ENCODE peak calls at places on chromosomes 2 and 18, in seven cellular contexts. C, G, N, Y, L, E and H are unnamed samples.

GRCh38 chr2:46490521-46491141 is 11.3 kb downstream of the TMEM247 start:
- DNase-seq in C (peak; percentile 26), G (peak; percentile 69), N (no peak), Y (peak; percentile 42), L (peak; percentile 81), E (peak; percentile 16), H (no peak)

GRCh38 chr2:111227716-111228141 is 107.0 kb downstream of the BCL2L11 start:
- DNase-seq in C (peak; percentile 65), G (no peak), N (no peak), Y (no peak), L (no peak), E (no peak), H (peak; percentile 73)

GRCh38 chr2:121164042-121164441 is 121.0 kb downstream of the TFCP2L1 start:
- DNase-seq in C (no peak), G (no peak), N (no peak), Y (no peak), L (no peak), E (no peak), H (no peak)

GRCh38 chr2:148258124-148258523 is 237.2 kb downstream of the MBD5 start:
- DNase-seq in C (no peak), G (no peak), N (no peak), Y (no peak), L (no peak), E (no peak), H (no peak)

GRCh38 chr2:168495524-168495923 is 39.5 kb downstream of the CERS6 start:
- DNase-seq in C (no peak), G (no peak), N (no peak), Y (no peak), L (no peak), E (no peak), H (no peak)

GRCh38 chr2:198296665-198297308 is 492.4 kb downstream of the PLCL1 start:
- DNase-seq in C (peak; percentile 40), G (peak; percentile 46), N (peak; percentile 33), Y (peak; percentile 56), L (no peak), E (peak; percentile 38), H (no peak)

GRCh38 chr2:144683063-144683740 is 163.3 kb upstream of the ZEB2 start:
- DNase-seq in C (no peak), G (no peak), N (no peak), Y (no peak), L (peak; percentile 48), E (no peak), H (no peak)

GRCh38 chr2:60463249-60463648 is 90.2 kb downstream of the BCL11A start:
- DNase-seq in C (peak; percentile 48), G (peak; percentile 34), N (no peak), Y (no peak), L (peak; percentile 59), E (no peak), H (no peak)

GRCh38 chr18:44410740-44411139 is 269.9 kb upstream of the SETBP1 start:
- DNase-seq in C (no peak), G (no peak), N (no peak), Y (no peak), L (no peak), E (no peak), H (no peak)

GRCh38 chr2:175136334-175137215 is 31.4 kb downstream of the ATF2 start:
- DNase-seq in C (no peak), G (no peak), N (no peak), Y (no peak), L (no peak), E (no peak), H (no peak)